ENCODE peak calls at places on chromosomes 12 and 14, in seven cellular contexts. U is IMR-90, F is spleen, L is tibial artery, S is thoracic aorta, D is fibroblast of lung, P is uterus. B is an unnamed sample.

GRCh38 chr14:55556929-55557623 is 22.9 kb upstream of the KTN1 start:
- DNase-seq in P (peak; percentile 24), S (no peak), F (no peak), D (peak; percentile 96), L (peak; percentile 51), U (peak; percentile 84), B (peak; percentile 84)

GRCh38 chr12:101931498-101932326 is 54.3 kb downstream of the DRAM1 start:
- DNase-seq in D (no peak), S (no peak), P (no peak), F (no peak), U (no peak), L (no peak), B (no peak)

GRCh38 chr12:15157200-15157599 is 64.0 kb downstream of the RERG start:
- DNase-seq in L (no peak), F (no peak), D (no peak), S (no peak), P (no peak), U (no peak), B (no peak)

GRCh38 chr14:32513571-32514009 is 184.5 kb downstream of the AKAP6 start:
- DNase-seq in U (peak; percentile 15), S (no peak), D (no peak), L (no peak), F (no peak), P (no peak), B (no peak)

GRCh38 chr14:99028521-99028920 is 243.5 kb downstream of the BCL11B start:
- DNase-seq in P (no peak), U (no peak), L (no peak), S (no peak), D (no peak), F (no peak), B (no peak)

GRCh38 chr12:22115711-22116110 is 69.7 kb downstream of the CMAS start:
- DNase-seq in U (no peak), D (no peak), F (no peak), P (no peak), S (no peak), L (no peak), B (no peak)

GRCh38 chr12:51837286-51837685 is 11.2 kb downstream of the FIGNL2 start:
- DNase-seq in S (no peak), F (no peak), D (no peak), P (no peak), L (no peak), U (no peak), B (no peak)

GRCh38 chr14:96362071-96362964 is 823 bp downstream of the ATG2B start:
- DNase-seq in P (peak; percentile 31), S (no peak), F (peak; percentile 74), U (peak; percentile 30), D (peak; percentile 38), L (peak; percentile 28), B (no peak)

GRCh38 chr12:43551271-43551970 is 582 bp downstream of the ADAMTS20 start:
- DNase-seq in D (no peak), U (no peak), S (no peak), P (no peak), L (no peak), F (peak; percentile 72), B (no peak)

GRCh38 chr14:101202627-101203404 is 299.3 kb upstream of the RTL1 start:
- DNase-seq in L (no peak), S (no peak), U (no peak), D (no peak), F (peak; percentile 62), P (peak; percentile 6), B (no peak)

GRCh38 chr12:31887109-31887811 is 72.0 kb upstream of the RESF1 start:
- DNase-seq in S (no peak), P (no peak), L (no peak), U (no peak), F (no peak), D (no peak), B (no peak)

GRCh38 chr14:74179775-74180354 is 59.4 kb upstream of the VSX2 start:
- DNase-seq in S (no peak), D (no peak), F (no peak), U (no peak), P (no peak), L (no peak), B (no peak)

GRCh38 chr12:64568313-64568712 is 42.0 kb upstream of the RASSF3 start:
- DNase-seq in U (no peak), S (no peak), D (no peak), L (no peak), P (no peak), F (no peak), B (no peak)

GRCh38 chr14:66443158-66443695 is 42.9 kb upstream of the CCDC196 start:
- DNase-seq in S (no peak), F (no peak), D (peak; percentile 34), U (no peak), L (no peak), P (no peak), B (no peak)

GRCh38 chr12:123478762-123479161 is 20.8 kb downstream of the SNRNP35 start:
- DNase-seq in P (no peak), U (peak; percentile 18), F (no peak), D (peak; percentile 40), S (peak; percentile 75), L (peak; percentile 79), B (peak; percentile 72)

GRCh38 chr14:54102530-54102929 is 145.9 kb upstream of the BMP4 start:
- DNase-seq in D (no peak), F (no peak), S (no peak), L (no peak), U (no peak), P (no peak), B (no peak)

GRCh38 chr12:105705765-105706164 is 375.3 kb downstream of the C12orf75 start:
- DNase-seq in U (peak; percentile 67), F (no peak), L (peak; percentile 45), P (peak; percentile 73), S (no peak), D (peak; percentile 67), B (no peak)

GRCh38 chr12:101804409-101804808 is 26.4 kb downstream of the GNPTAB start:
- DNase-seq in U (no peak), D (no peak), P (no peak), L (no peak), F (no peak), S (no peak), B (no peak)

GRCh38 chr14:54567634-54568561 is 970 bp downstream of the SAMD4A start:
- DNase-seq in L (peak; percentile 59), D (peak; percentile 71), U (no peak), P (peak; percentile 55), S (no peak), F (peak; percentile 92), B (peak; percentile 55)

GRCh38 chr12:111386891-111387290 is 18.0 kb upstream of the PHETA1 start:
- DNase-seq in S (no peak), F (no peak), L (no peak), P (no peak), D (no peak), U (no peak), B (no peak)

GRCh38 chr14:24238527-24239037 is 3.8 kb downstream of the TINF2 start:
- DNase-seq in F (peak; percentile 47), P (no peak), U (no peak), S (no peak), L (no peak), D (no peak), B (no peak)

GRCh38 chr14:24238123-24238522 is 4.3 kb downstream of the TINF2 start:
- DNase-seq in L (no peak), U (no peak), P (no peak), F (peak; percentile 62), S (no peak), D (no peak), B (no peak)

GRCh38 chr14:24243336-24243836 is 963 bp upstream of the TINF2 start:
- DNase-seq in F (peak; percentile 81), S (no peak), U (no peak), L (no peak), D (peak; percentile 36), P (peak; percentile 45), B (no peak)

GRCh38 chr14:24240110-24240918 is 2.1 kb downstream of the TINF2 start:
- DNase-seq in P (no peak), S (no peak), F (peak; percentile 60), D (no peak), L (no peak), U (no peak), B (no peak)

GRCh38 chr14:24241829-24242443 is 487 bp downstream of the TINF2 start:
- DNase-seq in S (peak; percentile 72), F (peak; percentile 99), L (peak; percentile 90), P (peak; percentile 93), D (peak; percentile 89), U (peak; percentile 89), B (peak; percentile 91)
- TF ChIP-seq CTCF in S (peak; percentile 62), F (peak; percentile 71), L (peak; percentile 54), P (peak; percentile 85), D (peak; percentile 32), U (peak; percentile 45), B (peak; percentile 78)

GRCh38 chr12:116538076-116538591 is 21.0 kb upstream of the MAP1LC3B2 start:
- DNase-seq in U (no peak), L (no peak), D (no peak), P (no peak), S (no peak), F (no peak), B (no peak)
- H3K27ac ChIP-seq in U (no peak overlapping the region), L (no peak overlapping the region), D (no peak overlapping the region), P (peak overlapping the region; percentile 54), S (no peak overlapping the region), F (peak overlapping the region; percentile 49), B (peak overlapping the region; percentile 28)

DNA sequence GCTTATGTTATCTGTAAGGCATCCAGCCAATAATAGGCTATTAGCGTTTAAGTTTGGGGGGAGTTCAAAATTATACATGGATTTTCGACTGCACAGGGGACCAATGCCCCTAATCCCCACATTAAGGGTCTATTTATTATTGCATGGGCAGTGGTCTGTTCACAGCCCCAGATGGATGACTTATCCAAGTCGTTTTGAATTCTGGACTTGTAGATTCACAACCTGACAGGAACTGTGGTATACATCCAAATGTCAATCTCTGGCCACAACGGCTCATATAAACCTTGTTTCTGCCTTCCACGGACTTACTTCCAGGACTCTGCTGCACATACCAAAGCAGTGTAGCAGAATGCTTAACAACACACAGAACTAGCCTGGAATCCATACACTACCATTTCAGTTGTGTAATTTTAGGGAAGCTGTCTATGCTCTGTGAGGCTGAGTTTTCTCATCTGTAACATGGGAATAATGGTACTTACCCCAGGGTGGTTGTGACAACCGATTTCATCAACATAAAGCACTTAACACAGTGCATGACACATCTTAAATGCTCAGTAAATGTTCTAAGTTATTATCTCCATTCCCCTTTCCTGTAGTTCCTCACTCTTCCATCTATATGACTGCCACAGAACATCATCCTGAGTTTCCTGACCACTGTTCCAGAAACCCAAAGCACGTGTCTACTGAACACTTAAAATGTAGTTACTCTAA is 3.7 kb downstream of the DDX24 start:
- DNase-seq in D (no peak), L (no peak), U (no peak), F (no peak), S (no peak), P (no peak), B (no peak)
- H3K4me3 ChIP-seq in D (peak overlapping the region; percentile 40), L (peak overlapping the region; percentile 92), U (peak overlapping the region; percentile 15), F (peak overlapping the region; percentile 99), S (peak overlapping the region; percentile 83), P (no peak overlapping the region), B (peak overlapping the region; percentile 95)

DNA sequence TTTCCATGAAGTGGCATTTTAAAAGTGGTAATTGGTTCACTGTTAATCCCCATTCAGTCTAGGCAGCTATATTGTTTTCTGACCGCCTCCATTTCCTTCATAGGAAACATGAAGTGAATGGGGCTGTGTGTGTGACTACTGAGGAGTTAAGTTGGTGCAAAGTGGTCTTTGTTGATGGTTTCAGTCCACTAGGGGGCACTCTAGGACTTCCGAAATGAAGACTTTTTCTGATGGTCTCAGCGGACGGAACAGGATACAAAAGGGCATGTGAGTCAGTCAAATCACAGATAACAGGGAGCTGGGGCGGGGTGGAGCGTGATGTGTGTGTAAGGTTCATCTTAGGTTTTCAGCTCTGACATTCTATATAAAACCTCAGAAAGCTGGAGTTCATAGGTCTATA is 240.1 kb upstream of the OR4E1 start:
- DNase-seq in D (peak; percentile 15), U (peak; percentile 38), S (no peak), P (peak; percentile 38), F (no peak), L (peak; percentile 33), B (no peak)
- TF ChIP-seq CTCF in D (peak; percentile 46), U (peak; percentile 37), S (peak; percentile 19), P (no peak), F (peak; percentile 41), L (no peak), B (peak; percentile 56)